ENCODE peak calls at places on chromosomes 16 and 17, in six cellular contexts. One of them, this sample, is unnamed.

GRCh38 chr16:9206156-9206555 is 114.7 kb downstream of the HAPSTR1 start:
- DNase-seq in WERI-Rb-1: no peak
- DNase-seq in lung: no peak
- DNase-seq in lower leg skin: no peak
- DNase-seq in spleen: no peak
- DNase-seq in uterus: no peak
- DNase-seq in this sample: no peak

GRCh38 chr17:19354123-19354522 is 8.4 kb downstream of the B9D1 start:
- DNase-seq in WERI-Rb-1: no peak
- DNase-seq in lung: no peak
- DNase-seq in lower leg skin: no peak
- DNase-seq in spleen: no peak
- DNase-seq in uterus: no peak
- DNase-seq in this sample: peak

GRCh38 chr17:29251969-29252866 is 5.6 kb downstream of the CRYBA1 start:
- DNase-seq in WERI-Rb-1: no peak
- DNase-seq in lung: no peak
- DNase-seq in lower leg skin: no peak
- DNase-seq in spleen: no peak
- DNase-seq in uterus: no peak
- DNase-seq in this sample: peak

GRCh38 chr17:56819431-56820145 is 14.1 kb downstream of the C17orf67 start:
- DNase-seq in WERI-Rb-1: peak
- DNase-seq in lung: peak
- DNase-seq in lower leg skin: peak
- DNase-seq in spleen: peak
- DNase-seq in uterus: peak
- DNase-seq in this sample: peak

GRCh38 chr17:50658602-50659001 is 23.9 kb downstream of the ABCC3 start:
- DNase-seq in WERI-Rb-1: no peak
- DNase-seq in lung: no peak
- DNase-seq in lower leg skin: no peak
- DNase-seq in spleen: no peak
- DNase-seq in uterus: no peak
- DNase-seq in this sample: no peak

GRCh38 chr17:30808785-30809286 is 15.7 kb downstream of the CRLF3 start:
- DNase-seq in WERI-Rb-1: no peak
- DNase-seq in lung: no peak
- DNase-seq in lower leg skin: no peak
- DNase-seq in spleen: no peak
- DNase-seq in uterus: no peak
- DNase-seq in this sample: no peak

GRCh38 chr16:84286568-84287220 is 8.0 kb upstream of the WFDC1 start:
- DNase-seq in WERI-Rb-1: no peak
- DNase-seq in lung: peak
- DNase-seq in lower leg skin: no peak
- DNase-seq in spleen: peak
- DNase-seq in uterus: peak
- DNase-seq in this sample: peak

GRCh38 chr16:566475-567361 is at the start of gene NHLRC4:
- DNase-seq in WERI-Rb-1: peak
- DNase-seq in lung: peak
- DNase-seq in lower leg skin: peak
- DNase-seq in spleen: peak
- DNase-seq in uterus: peak
- DNase-seq in this sample: peak

GRCh38 chr17:79808763-79809529 is 12.1 kb upstream of the CBX8 start:
- DNase-seq in WERI-Rb-1: peak
- DNase-seq in lung: peak
- DNase-seq in lower leg skin: peak
- DNase-seq in spleen: no peak
- DNase-seq in uterus: no peak
- DNase-seq in this sample: peak

GRCh38 chr17:42133461-42134041 is 10.9 kb downstream of the HSPB9 start:
- DNase-seq in WERI-Rb-1: no peak
- DNase-seq in lung: no peak
- DNase-seq in lower leg skin: no peak
- DNase-seq in spleen: peak
- DNase-seq in uterus: no peak
- DNase-seq in this sample: no peak

GRCh38 chr17:29742210-29742513 is 119.5 kb upstream of the CORO6 start:
- DNase-seq in WERI-Rb-1: no peak
- DNase-seq in lung: no peak
- DNase-seq in lower leg skin: no peak
- DNase-seq in spleen: no peak
- DNase-seq in uterus: no peak
- DNase-seq in this sample: no peak

GRCh38 chr16:74738134-74738541 is 36.5 kb downstream of the FA2H start:
- DNase-seq in WERI-Rb-1: no peak
- DNase-seq in lung: no peak
- DNase-seq in lower leg skin: no peak
- DNase-seq in spleen: no peak
- DNase-seq in uterus: no peak
- DNase-seq in this sample: no peak

GRCh38 chr16:81804134-81804610 is 25.1 kb downstream of the PLCG2 start:
- DNase-seq in WERI-Rb-1: no peak
- DNase-seq in lung: no peak
- DNase-seq in lower leg skin: no peak
- DNase-seq in spleen: no peak
- DNase-seq in uterus: no peak
- DNase-seq in this sample: no peak

DNA sequence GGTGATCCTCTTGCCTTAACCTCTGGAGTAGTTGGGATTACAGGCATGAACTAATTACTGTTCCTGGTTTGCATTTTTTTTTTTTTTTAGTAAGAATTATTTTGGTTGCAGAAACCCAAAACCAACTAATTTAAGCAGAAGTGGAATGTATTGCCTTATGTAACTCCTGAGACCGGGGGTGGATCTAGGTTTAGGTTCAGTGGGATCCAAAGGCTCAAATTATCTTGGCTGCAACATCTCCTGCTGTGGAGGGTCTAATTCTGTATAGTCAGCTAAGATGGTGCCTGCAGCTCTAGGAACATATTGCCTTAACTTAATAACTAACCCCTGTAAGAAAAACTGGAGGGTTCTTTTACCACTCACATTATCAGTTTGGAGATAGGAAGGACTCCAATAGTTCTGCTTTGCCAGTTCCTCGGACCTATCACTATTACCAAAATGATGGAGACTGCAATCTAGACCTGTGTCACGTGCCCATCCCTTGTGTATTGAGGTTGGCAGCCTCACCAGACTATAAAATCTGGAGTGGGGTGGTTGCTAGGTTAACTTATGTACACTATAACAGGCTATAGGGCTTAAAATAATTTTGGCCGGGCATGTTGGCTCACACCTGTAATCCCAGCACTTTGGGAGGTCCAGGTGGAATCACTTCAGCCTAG is 8.5 kb downstream of the SNTB2 start:
- DNase-seq in WERI-Rb-1: no peak
- DNase-seq in lung: no peak
- DNase-seq in lower leg skin: no peak
- DNase-seq in spleen: no peak
- DNase-seq in uterus: no peak
- DNase-seq in this sample: no peak
- TF ChIP-seq CTCF in WERI-Rb-1: no peak
- TF ChIP-seq CTCF in lung: no peak
- TF ChIP-seq CTCF in lower leg skin: no peak
- TF ChIP-seq CTCF in spleen: no peak
- TF ChIP-seq CTCF in uterus: no peak
- TF ChIP-seq CTCF in this sample: no peak

GRCh38 chr17:77688369-77688768 is 270.1 kb upstream of the TNRC6C start:
- DNase-seq in WERI-Rb-1: peak
- DNase-seq in lung: no peak
- DNase-seq in lower leg skin: no peak
- DNase-seq in spleen: no peak
- DNase-seq in uterus: no peak
- DNase-seq in this sample: no peak

GRCh38 chr17:77692571-77693161 is 265.8 kb upstream of the TNRC6C start:
- DNase-seq in WERI-Rb-1: no peak
- DNase-seq in lung: no peak
- DNase-seq in lower leg skin: no peak
- DNase-seq in spleen: no peak
- DNase-seq in uterus: no peak
- DNase-seq in this sample: no peak

GRCh38 chr17:77687921-77688320 is 270.6 kb upstream of the TNRC6C start:
- DNase-seq in WERI-Rb-1: peak
- DNase-seq in lung: no peak
- DNase-seq in lower leg skin: no peak
- DNase-seq in spleen: no peak
- DNase-seq in uterus: no peak
- DNase-seq in this sample: no peak

GRCh38 chr17:77691216-77692085 is 267.1 kb upstream of the TNRC6C start:
- DNase-seq in WERI-Rb-1: no peak
- DNase-seq in lung: no peak
- DNase-seq in lower leg skin: no peak
- DNase-seq in spleen: no peak
- DNase-seq in uterus: no peak
- DNase-seq in this sample: no peak

DNA sequence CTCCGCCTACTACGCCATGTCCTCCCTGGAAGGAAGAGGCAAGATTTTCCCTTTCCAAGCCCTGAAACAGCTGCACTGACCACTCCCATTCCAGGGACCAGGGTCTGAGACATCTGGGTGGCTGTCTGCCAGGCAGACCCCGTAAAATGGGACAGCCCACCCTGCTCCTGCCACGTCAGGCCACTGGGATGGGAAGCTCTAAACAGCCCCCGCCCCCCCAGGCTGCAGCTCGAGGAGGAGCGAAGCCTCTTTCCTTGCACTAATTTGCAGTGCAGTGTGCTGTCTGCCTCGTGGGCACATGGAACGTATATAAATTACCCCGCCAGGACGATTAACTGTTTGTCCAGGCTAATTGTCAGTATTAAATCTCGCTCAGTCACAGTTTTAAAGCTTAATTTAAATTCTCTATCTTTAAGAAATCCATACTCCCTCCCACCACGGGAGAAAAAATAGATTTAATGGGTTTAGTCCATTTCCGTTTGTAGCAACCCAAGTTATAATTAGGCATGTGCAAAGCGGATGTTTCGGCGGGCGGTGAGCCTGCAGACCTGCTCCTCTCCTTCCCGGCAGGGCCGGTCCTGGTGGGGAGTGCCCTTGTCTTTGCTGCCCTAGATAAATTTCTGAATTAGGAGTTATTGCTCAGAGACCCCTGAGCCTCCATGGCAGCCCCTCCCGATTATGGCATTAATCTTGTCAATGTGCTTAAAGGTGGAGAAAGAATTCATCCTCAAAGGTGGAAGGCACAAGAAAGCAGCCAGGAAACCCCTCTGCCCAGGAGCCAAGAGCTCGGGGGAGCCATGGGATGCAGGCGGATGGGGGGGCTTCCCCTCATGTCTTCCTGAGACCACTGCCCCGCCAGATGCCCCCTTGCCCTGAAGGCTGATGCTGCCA is 268.0 kb upstream of the TNRC6C start:
- DNase-seq in WERI-Rb-1: no peak
- DNase-seq in lung: no peak
- DNase-seq in lower leg skin: no peak
- DNase-seq in spleen: no peak
- DNase-seq in uterus: no peak
- DNase-seq in this sample: no peak
- H3K4me3 ChIP-seq in WERI-Rb-1: peak
- H3K4me3 ChIP-seq in lung: no peak
- H3K4me3 ChIP-seq in lower leg skin: no peak
- H3K4me3 ChIP-seq in spleen: no peak
- H3K4me3 ChIP-seq in uterus: no peak
- H3K4me3 ChIP-seq in this sample: no peak

DNA sequence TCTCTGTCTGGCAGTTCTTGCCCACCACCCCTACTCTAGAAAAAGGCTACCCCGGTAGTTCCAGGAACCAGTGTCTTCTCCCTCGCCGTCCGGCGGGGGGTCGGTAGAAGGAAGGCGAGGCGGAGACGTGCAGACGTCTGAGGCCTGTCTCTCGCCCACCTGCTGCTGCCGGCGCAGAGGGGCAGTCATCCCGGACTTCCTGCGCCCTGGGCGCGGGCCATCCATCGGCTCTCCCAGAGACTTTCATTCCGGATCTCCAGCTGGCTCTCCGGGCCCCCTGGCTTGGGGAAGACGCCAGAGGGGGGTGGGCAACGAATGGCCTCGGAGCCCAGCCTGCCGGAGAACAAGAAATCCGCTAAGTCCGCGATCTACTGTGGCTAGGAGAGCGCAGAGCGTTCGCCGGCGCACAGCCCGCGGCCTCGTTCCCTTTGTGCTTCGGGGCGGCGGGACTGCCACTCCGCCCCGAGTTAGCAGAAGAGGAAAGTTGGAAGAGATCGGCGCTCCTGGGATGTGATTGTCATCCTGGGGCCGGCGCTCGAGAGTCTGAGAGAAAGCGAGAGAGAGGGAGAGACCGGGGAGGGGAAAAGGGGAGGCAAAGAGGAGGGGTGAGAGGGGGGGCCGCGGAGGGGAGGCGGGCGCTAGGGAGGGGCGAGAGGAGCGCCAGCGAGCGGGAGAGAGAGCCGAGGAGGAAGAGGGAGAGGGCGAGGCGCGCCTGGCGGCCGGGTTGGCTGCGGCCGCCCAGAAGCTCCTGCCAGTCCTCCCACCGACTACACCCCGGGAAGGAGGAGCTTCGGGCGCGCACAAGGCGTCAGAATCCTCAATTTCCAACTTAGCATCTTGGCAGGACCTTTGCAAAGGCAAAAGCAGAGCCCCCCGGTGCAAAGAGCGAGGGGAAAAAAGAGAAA is at the start of gene IRX5:
- DNase-seq in WERI-Rb-1: peak
- DNase-seq in lung: peak
- DNase-seq in lower leg skin: peak
- DNase-seq in spleen: peak
- DNase-seq in uterus: peak
- DNase-seq in this sample: peak
- TF ChIP-seq CTCF in WERI-Rb-1: no peak
- TF ChIP-seq CTCF in lung: no peak
- TF ChIP-seq CTCF in lower leg skin: no peak
- TF ChIP-seq CTCF in spleen: no peak
- TF ChIP-seq CTCF in uterus: no peak
- TF ChIP-seq CTCF in this sample: no peak

DNA sequence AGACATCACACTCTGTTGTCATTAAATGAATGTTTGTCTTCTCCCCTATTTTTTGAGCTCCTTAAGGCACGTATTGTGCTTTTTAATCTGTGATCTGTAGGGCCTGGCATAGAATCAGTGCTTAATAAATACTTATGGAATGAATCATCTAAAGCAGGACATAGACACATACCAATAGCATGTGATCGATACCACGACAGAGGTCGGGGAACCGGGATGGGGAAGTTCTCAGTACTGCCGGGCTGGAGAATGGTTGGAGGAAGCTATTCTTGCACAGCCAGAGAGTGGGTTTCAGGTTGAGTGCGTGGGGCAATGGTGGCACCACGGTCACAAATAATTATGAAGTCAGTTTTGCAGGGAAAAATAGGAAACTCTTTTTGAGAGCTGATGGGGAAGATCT is 26.8 kb downstream of the NLRP1 start:
- DNase-seq in WERI-Rb-1: no peak
- DNase-seq in lung: no peak
- DNase-seq in lower leg skin: no peak
- DNase-seq in spleen: no peak
- DNase-seq in uterus: no peak
- DNase-seq in this sample: peak
- H3K4me3 ChIP-seq in WERI-Rb-1: no peak
- H3K4me3 ChIP-seq in lung: no peak
- H3K4me3 ChIP-seq in lower leg skin: no peak
- H3K4me3 ChIP-seq in spleen: no peak
- H3K4me3 ChIP-seq in uterus: no peak
- H3K4me3 ChIP-seq in this sample: no peak

This sample was measured in fibroblast of pulmonary artery.